ENCODE peak calls at places on chromosomes 2 and 18, in six cellular contexts. Z, R, P, D, S and T are unnamed samples.

GRCh38 chr2:56133441-56133840 is 50.3 kb upstream of the CCDC85A start:
- DNase-seq in P (no peak), Z (no peak), S (no peak), R (no peak), D (no peak), T (no peak)

GRCh38 chr2:178331474-178332431 is 119.2 kb downstream of the PRKRA start:
- DNase-seq in P (no peak), D (no peak), S (no peak), R (no peak), Z (no peak), T (no peak)

GRCh38 chr2:47043142-47043890 is 111.8 kb downstream of the STPG4 start:
- DNase-seq in S (no peak), Z (no peak), R (peak), P (peak), D (peak), T (no peak)

GRCh38 chr2:231604101-231604684 is 11.5 kb downstream of the TEX44 start:
- DNase-seq in Z (peak), S (peak), D (peak), R (no peak), P (no peak), T (peak)

GRCh38 chr2:177466337-177467195 is 74.0 kb downstream of the AGPS start:
- DNase-seq in R (no peak), Z (no peak), S (no peak), P (peak), D (no peak), T (no peak)

GRCh38 chr2:22382439-22383169 is 1002.4 kb upstream of the KLHL29 start:
- DNase-seq in P (no peak), Z (no peak), R (no peak), S (no peak), D (no peak), T (no peak)

GRCh38 chr2:176088048-176088936 is 4.2 kb upstream of the HOXD13 start:
- DNase-seq in P (peak), S (peak), Z (no peak), D (peak), R (peak), T (no peak)

GRCh38 chr18:12554796-12555388 is 103.0 kb downstream of the SPIRE1 start:
- DNase-seq in D (no peak), P (no peak), Z (no peak), S (no peak), R (no peak), T (no peak)

GRCh38 chr2:229129738-229130371 is 141.2 kb downstream of the PID1 start:
- DNase-seq in D (no peak), R (no peak), P (no peak), Z (no peak), S (no peak), T (no peak)